ENCODE peak calls at places on chromosomes 7 and 10, in six cellular contexts. One of them, this sample, is unnamed. For H3K4me1, the result is how much of the 10 kb centered on the place peaks cover.

GRCh38 chr7:14196555-14196954 is 207.1 kb upstream of the ETV1 start:
- DNase-seq in uterus: no peak
- DNase-seq in spleen: no peak
- DNase-seq in cardiac muscle cell: peak
- DNase-seq in small intestine: no peak
- DNase-seq in fibroblast of lung: peak
- DNase-seq in this sample: no peak

GRCh38 chr10:77604063-77604462 is 33.5 kb downstream of the KCNMA1 start:
- DNase-seq in small intestine: no peak
- DNase-seq in fibroblast of lung: no peak
- DNase-seq in spleen: no peak
- DNase-seq in uterus: no peak
- DNase-seq in cardiac muscle cell: no peak
- DNase-seq in this sample: no peak

GRCh38 chr7:148918058-148918596 is 34.0 kb upstream of the EZH2 start:
- DNase-seq in small intestine: no peak
- DNase-seq in spleen: no peak
- DNase-seq in cardiac muscle cell: no peak
- DNase-seq in fibroblast of lung: no peak
- DNase-seq in uterus: no peak
- DNase-seq in this sample: no peak

GRCh38 chr10:101834341-101834740 is 9.3 kb downstream of the KCNIP2 start:
- DNase-seq in uterus: no peak
- DNase-seq in fibroblast of lung: no peak
- DNase-seq in small intestine: no peak
- DNase-seq in spleen: peak
- DNase-seq in cardiac muscle cell: no peak
- DNase-seq in this sample: no peak

GRCh38 chr7:46854958-46855473 is 726.9 kb downstream of the TNS3 start:
- DNase-seq in spleen: no peak
- DNase-seq in uterus: no peak
- DNase-seq in small intestine: no peak
- DNase-seq in cardiac muscle cell: peak
- DNase-seq in fibroblast of lung: peak
- DNase-seq in this sample: no peak

GRCh38 chr7:28868700-28869099 is 89.4 kb downstream of the TRIL start:
- DNase-seq in small intestine: no peak
- DNase-seq in spleen: no peak
- DNase-seq in fibroblast of lung: no peak
- DNase-seq in cardiac muscle cell: no peak
- DNase-seq in uterus: no peak
- DNase-seq in this sample: no peak

GRCh38 chr7:138000081-138000701 is 1.7 kb downstream of the CREB3L2 start:
- DNase-seq in fibroblast of lung: peak
- DNase-seq in small intestine: peak
- DNase-seq in cardiac muscle cell: peak
- DNase-seq in uterus: peak
- DNase-seq in spleen: no peak
- DNase-seq in this sample: peak

GRCh38 chr7:43868681-43869017 is 668 bp downstream of the MRPS24 start:
- DNase-seq in spleen: no peak
- DNase-seq in uterus: no peak
- DNase-seq in fibroblast of lung: no peak
- DNase-seq in cardiac muscle cell: no peak
- DNase-seq in small intestine: no peak
- DNase-seq in this sample: no peak

GRCh38 chr10:112913255-112913654 is 36.8 kb upstream of the TCF7L2 start:
- DNase-seq in spleen: no peak
- DNase-seq in cardiac muscle cell: no peak
- DNase-seq in small intestine: no peak
- DNase-seq in uterus: no peak
- DNase-seq in fibroblast of lung: no peak
- DNase-seq in this sample: no peak

GRCh38 chr10:11482306-11482705 is 129.1 kb downstream of the USP6NL start:
- DNase-seq in fibroblast of lung: no peak
- DNase-seq in small intestine: no peak
- DNase-seq in spleen: no peak
- DNase-seq in cardiac muscle cell: no peak
- DNase-seq in uterus: no peak
- DNase-seq in this sample: no peak

GRCh38 chr7:134562136-134562535 is 13.2 kb downstream of the AKR1B15 start:
- DNase-seq in fibroblast of lung: peak
- DNase-seq in cardiac muscle cell: peak
- DNase-seq in uterus: no peak
- DNase-seq in spleen: no peak
- DNase-seq in small intestine: no peak
- DNase-seq in this sample: peak
- H3K4me1 ChIP-seq in fibroblast of lung: under half
- H3K4me1 ChIP-seq in cardiac muscle cell: under half
- H3K4me1 ChIP-seq in uterus: under half
- H3K4me1 ChIP-seq in spleen: under half
- H3K4me1 ChIP-seq in small intestine: under half
- H3K4me1 ChIP-seq in this sample: under half

DNA sequence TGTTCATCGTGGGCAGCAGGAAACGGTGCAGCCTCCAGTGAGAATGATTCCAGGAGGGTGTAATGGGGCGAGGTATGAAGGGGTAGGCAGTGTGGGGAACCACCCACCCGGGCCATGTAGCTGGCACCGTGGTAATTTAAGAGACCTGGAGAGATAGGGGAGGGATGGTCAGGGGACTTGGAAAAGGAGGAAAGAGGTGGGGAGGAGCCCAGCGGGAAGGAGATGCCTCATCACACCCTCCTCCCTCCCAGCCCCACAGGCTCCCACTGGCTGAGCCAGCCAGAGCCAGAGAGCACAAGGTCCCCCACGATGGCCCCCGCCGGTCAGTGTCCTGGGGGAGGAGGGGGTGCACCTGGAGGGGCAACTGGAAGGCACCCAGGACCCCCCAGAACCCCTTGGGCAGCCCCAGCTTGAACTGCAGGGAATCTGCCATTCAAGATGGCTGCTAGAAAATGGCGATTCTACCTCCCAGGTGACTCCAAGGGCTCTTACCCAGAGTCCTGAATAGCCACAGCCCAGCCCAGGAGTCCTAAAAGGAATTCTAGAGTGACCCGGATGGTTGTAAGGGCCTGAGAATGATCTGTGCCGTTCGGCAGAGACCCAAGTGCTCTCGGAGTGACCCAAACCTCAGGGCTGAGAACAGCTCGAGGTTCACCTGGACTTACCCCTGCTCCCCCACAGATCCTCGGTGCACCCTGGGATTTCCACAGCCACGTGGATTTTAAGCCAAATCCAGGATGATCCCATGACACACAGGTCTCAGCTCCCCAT is 28.8 kb downstream of the CALML3 start:
- DNase-seq in cardiac muscle cell: no peak
- DNase-seq in uterus: no peak
- DNase-seq in small intestine: no peak
- DNase-seq in fibroblast of lung: no peak
- DNase-seq in spleen: peak
- DNase-seq in this sample: no peak
- H3K4me1 ChIP-seq in cardiac muscle cell: under half
- H3K4me1 ChIP-seq in uterus: under half
- H3K4me1 ChIP-seq in small intestine: under half
- H3K4me1 ChIP-seq in fibroblast of lung: under half
- H3K4me1 ChIP-seq in spleen: under half
- H3K4me1 ChIP-seq in this sample: under half

GRCh38 chr10:108064856-108065255 is 900.4 kb upstream of the SORCS1 start:
- DNase-seq in fibroblast of lung: no peak
- DNase-seq in small intestine: no peak
- DNase-seq in uterus: no peak
- DNase-seq in cardiac muscle cell: no peak
- DNase-seq in spleen: no peak
- DNase-seq in this sample: no peak

GRCh38 chr10:108069096-108069495 is 904.6 kb upstream of the SORCS1 start:
- DNase-seq in cardiac muscle cell: no peak
- DNase-seq in small intestine: no peak
- DNase-seq in uterus: no peak
- DNase-seq in spleen: no peak
- DNase-seq in fibroblast of lung: no peak
- DNase-seq in this sample: no peak

GRCh38 chr10:108072466-108072865 is 908.0 kb upstream of the SORCS1 start:
- DNase-seq in fibroblast of lung: no peak
- DNase-seq in uterus: no peak
- DNase-seq in spleen: no peak
- DNase-seq in cardiac muscle cell: no peak
- DNase-seq in small intestine: no peak
- DNase-seq in this sample: no peak

GRCh38 chr10:108070789-108071188 is 906.3 kb upstream of the SORCS1 start:
- DNase-seq in cardiac muscle cell: no peak
- DNase-seq in fibroblast of lung: no peak
- DNase-seq in uterus: no peak
- DNase-seq in spleen: no peak
- DNase-seq in small intestine: no peak
- DNase-seq in this sample: no peak
- H3K4me1 ChIP-seq in cardiac muscle cell: under half
- H3K4me1 ChIP-seq in fibroblast of lung: under half
- H3K4me1 ChIP-seq in uterus: under half
- H3K4me1 ChIP-seq in spleen: under half
- H3K4me1 ChIP-seq in small intestine: under half
- H3K4me1 ChIP-seq in this sample: under half

GRCh38 chr7:132080467-132080866 is 495.8 kb downstream of the PLXNA4 start:
- DNase-seq in fibroblast of lung: no peak
- DNase-seq in small intestine: no peak
- DNase-seq in uterus: peak
- DNase-seq in cardiac muscle cell: no peak
- DNase-seq in spleen: no peak
- DNase-seq in this sample: no peak

GRCh38 chr7:132078891-132079735 is 497.2 kb downstream of the PLXNA4 start:
- DNase-seq in spleen: no peak
- DNase-seq in cardiac muscle cell: no peak
- DNase-seq in fibroblast of lung: no peak
- DNase-seq in uterus: no peak
- DNase-seq in small intestine: no peak
- DNase-seq in this sample: no peak

GRCh38 chr7:132081686-132082085 is 494.6 kb downstream of the PLXNA4 start:
- DNase-seq in cardiac muscle cell: no peak
- DNase-seq in fibroblast of lung: no peak
- DNase-seq in small intestine: no peak
- DNase-seq in uterus: no peak
- DNase-seq in spleen: no peak
- DNase-seq in this sample: no peak

GRCh38 chr7:132083126-132084123 is 492.8 kb downstream of the PLXNA4 start:
- DNase-seq in small intestine: no peak
- DNase-seq in uterus: no peak
- DNase-seq in fibroblast of lung: no peak
- DNase-seq in spleen: no peak
- DNase-seq in cardiac muscle cell: no peak
- DNase-seq in this sample: no peak

DNA sequence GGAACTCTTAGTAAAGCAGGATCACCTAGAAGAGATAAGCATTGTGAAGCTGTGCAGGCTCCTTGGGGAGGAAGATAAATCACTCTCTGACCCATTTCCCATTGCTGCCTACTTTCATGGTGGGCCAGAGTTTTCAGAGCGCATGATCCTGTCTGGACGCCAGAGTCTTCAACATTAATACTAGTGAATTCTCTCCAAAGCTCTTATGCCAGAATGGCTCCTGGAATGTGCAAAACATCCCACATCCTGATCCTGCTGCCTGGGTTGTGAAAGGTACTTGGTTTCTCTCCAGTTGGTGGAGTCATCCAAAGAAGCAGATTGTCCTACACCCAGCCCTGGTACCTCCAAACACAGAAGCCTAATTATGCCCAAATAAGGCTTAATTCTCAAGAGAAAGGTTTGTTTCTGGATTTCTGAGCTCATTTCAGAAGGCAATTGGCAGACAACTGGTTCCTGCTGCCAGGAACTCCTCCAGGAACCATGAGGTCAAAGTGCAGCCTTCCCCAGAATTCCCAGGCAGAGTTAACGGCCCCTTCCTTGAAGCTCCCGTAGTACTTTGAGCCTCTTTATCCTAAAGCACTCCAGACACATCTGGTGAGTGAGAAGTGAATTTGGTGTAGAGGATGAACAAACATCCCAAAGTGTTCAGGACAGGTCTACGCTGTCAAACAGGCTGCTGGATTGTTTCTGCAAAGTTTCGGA is 495.2 kb downstream of the PLXNA4 start:
- DNase-seq in cardiac muscle cell: peak
- DNase-seq in small intestine: peak
- DNase-seq in uterus: peak
- DNase-seq in fibroblast of lung: peak
- DNase-seq in spleen: no peak
- DNase-seq in this sample: no peak
- H3K4me1 ChIP-seq in cardiac muscle cell: under half
- H3K4me1 ChIP-seq in small intestine: under half
- H3K4me1 ChIP-seq in uterus: under half
- H3K4me1 ChIP-seq in fibroblast of lung: under half
- H3K4me1 ChIP-seq in spleen: under half
- H3K4me1 ChIP-seq in this sample: under half

DNA sequence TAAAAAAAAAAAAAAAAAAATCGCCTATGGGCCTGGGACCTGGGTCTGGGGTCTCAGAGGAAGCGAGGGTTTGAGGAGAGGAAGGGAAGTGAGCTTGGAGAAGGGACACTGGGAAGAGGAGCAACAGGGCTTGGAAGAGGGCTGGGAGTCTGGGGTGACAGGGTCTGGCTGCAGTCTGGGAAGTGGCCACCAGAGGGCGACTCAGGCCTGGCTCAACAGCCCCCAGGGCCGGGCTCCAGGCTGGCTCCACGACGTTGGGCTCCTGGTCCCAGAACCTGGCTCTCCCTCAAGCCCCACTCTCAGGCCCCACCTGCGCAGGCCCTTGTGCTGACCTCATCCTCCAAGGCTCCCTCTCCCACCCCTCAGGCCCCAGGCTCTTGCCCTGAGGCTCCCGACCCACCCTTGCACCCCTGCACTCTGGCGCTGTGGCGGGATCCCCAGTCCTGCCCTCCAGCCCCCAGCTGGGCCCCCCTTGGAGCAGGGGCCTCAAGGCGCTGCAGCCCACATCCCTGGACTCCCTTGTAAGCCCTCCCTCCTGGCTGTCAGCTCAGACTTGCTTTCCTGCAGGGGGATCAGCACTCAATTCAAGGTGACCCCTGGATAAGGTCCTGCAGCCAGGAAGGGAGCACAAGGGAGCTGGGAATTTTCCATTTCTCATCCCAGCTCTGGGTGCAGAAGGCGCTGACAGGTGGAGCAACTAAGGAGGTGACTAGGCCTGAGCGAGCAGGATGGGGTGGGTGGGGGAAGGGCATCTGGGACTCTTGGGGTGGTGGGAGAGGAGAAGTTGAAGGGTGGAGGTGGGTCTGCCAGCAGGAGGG is 5.4 kb upstream of the SPACDR start:
- DNase-seq in uterus: peak
- DNase-seq in spleen: peak
- DNase-seq in fibroblast of lung: peak
- DNase-seq in cardiac muscle cell: peak
- DNase-seq in small intestine: peak
- DNase-seq in this sample: peak
- H3K4me1 ChIP-seq in uterus: under half
- H3K4me1 ChIP-seq in spleen: under half
- H3K4me1 ChIP-seq in fibroblast of lung: under half
- H3K4me1 ChIP-seq in cardiac muscle cell: under half
- H3K4me1 ChIP-seq in small intestine: under half
- H3K4me1 ChIP-seq in this sample: under half

GRCh38 chr7:101901661-101902491 is 84.5 kb downstream of the CUX1 start:
- DNase-seq in small intestine: no peak
- DNase-seq in fibroblast of lung: peak
- DNase-seq in cardiac muscle cell: peak
- DNase-seq in spleen: peak
- DNase-seq in uterus: no peak
- DNase-seq in this sample: no peak
- H3K4me1 ChIP-seq in small intestine: under half
- H3K4me1 ChIP-seq in fibroblast of lung: under half
- H3K4me1 ChIP-seq in cardiac muscle cell: under half
- H3K4me1 ChIP-seq in spleen: under half
- H3K4me1 ChIP-seq in uterus: under half
- H3K4me1 ChIP-seq in this sample: under half

This sample was measured in SJSA1.